ENCODE peak calls at places on chromosomes 6 and 20, in nine cellular contexts. C is epithelial cell of esophagus; L is activated B cell treated with CpG ODN at 0.5 μM for 24 hours; Z is LoVo; S is NCI-H69; F is activated CD4-positive, alpha-beta T cell treated with anti-CD3 and anti-CD28 coated beads, Interleukin-2, amount 50 U/mL, for 24 hours; M is CD8-positive, alpha-beta T cell; E is activated CD4-positive, CD25-positive, alpha-beta regulatory T cell treated with anti-CD3 and anti-CD28 coated beads, Interleukin-2, amount 50 U/mL, for 72 hours; Y is DND-41. P is an unnamed sample.

GRCh38 chr6:21861942-21862341 is 268.4 kb downstream of the SOX4 start:
- DNase-seq in Y (no peak), Z (no peak), C (no peak), M (no peak), E (no peak), S (no peak), F (no peak), L (no peak), P (no peak)

GRCh38 chr20:52454660-52455059 is 263.1 kb upstream of the ZFP64 start:
- DNase-seq in Y (no peak), C (no peak), E (no peak), Z (no peak), F (no peak), L (no peak), S (no peak), M (no peak), P (no peak)

GRCh38 chr6:26555505-26556262 is 17.5 kb downstream of the HMGN4 start:
- DNase-seq in E (no peak), Y (no peak), M (no peak), C (peak), L (no peak), Z (no peak), S (peak), F (no peak), P (no peak)

GRCh38 chr6:3389390-3390167 is 67.3 kb downstream of the SLC22A23 start:
- DNase-seq in S (no peak), Z (no peak), F (no peak), Y (no peak), E (no peak), M (no peak), C (peak), L (no peak), P (no peak)

GRCh38 chr6:157763129-157763893 is 59.7 kb upstream of the SNX9 start:
- DNase-seq in C (peak), Y (no peak), F (no peak), Z (peak), E (no peak), M (peak), L (no peak), S (peak), P (no peak)

GRCh38 chr20:33445881-33446615 is 2.5 kb upstream of the SNTA1 start:
- DNase-seq in Z (no peak), L (no peak), M (no peak), S (no peak), F (no peak), E (no peak), C (no peak), Y (no peak), P (no peak)

GRCh38 chr20:6055161-6055783 is 1.4 kb upstream of the LRRN4 start:
- DNase-seq in E (no peak), C (no peak), S (no peak), F (no peak), M (no peak), Z (no peak), L (no peak), Y (no peak), P (no peak)

GRCh38 chr6:116438590-116439448 is 22.4 kb upstream of the CALHM6 start:
- DNase-seq in Y (no peak), S (no peak), F (no peak), E (no peak), C (no peak), M (no peak), L (no peak), Z (no peak), P (no peak)

GRCh38 chr6:4105980-4106536 is 27.1 kb upstream of the FAM217A start:
- DNase-seq in F (no peak), M (no peak), L (no peak), Y (no peak), E (no peak), C (no peak), S (no peak), Z (no peak), P (no peak)

GRCh38 chr20:5008743-5009142 is 7.4 kb upstream of the SLC23A2 start:
- DNase-seq in L (no peak), M (no peak), S (no peak), Z (no peak), F (no peak), C (peak), E (no peak), Y (no peak), P (no peak)

GRCh38 chr6:170345662-170346061 is 39.1 kb downstream of the FAM120B start:
- DNase-seq in S (no peak), E (no peak), Y (no peak), Z (no peak), M (no peak), F (no peak), L (no peak), C (peak), P (no peak)

GRCh38 chr6:135780326-135780725 is 71.2 kb upstream of the PDE7B start:
- DNase-seq in E (no peak), F (no peak), Z (no peak), M (no peak), C (no peak), L (no peak), S (no peak), Y (no peak), P (no peak)

GRCh38 chr20:50540620-50541605 is 30.7 kb downstream of the PTPN1 start:
- DNase-seq in L (no peak), Y (no peak), C (peak), M (no peak), E (no peak), S (no peak), Z (peak), F (no peak), P (no peak)

GRCh38 chr6:29809249-29809648 is 18.4 kb upstream of the HLA-G start:
- DNase-seq in C (peak), E (no peak), F (no peak), Z (no peak), M (no peak), L (no peak), Y (no peak), S (no peak), P (no peak)

GRCh38 chr6:4130357-4130987 is 4.9 kb downstream of the ECI2 start:
- DNase-seq in L (no peak), C (no peak), Z (no peak), S (peak), M (no peak), Y (no peak), E (no peak), F (no peak), P (no peak)

GRCh38 chr20:48648482-48649051 is 179.2 kb downstream of the PREX1 start:
- DNase-seq in Z (peak), S (no peak), Y (no peak), M (no peak), E (no peak), C (peak), L (no peak), F (no peak), P (no peak)

GRCh38 chr20:22821081-22821480 is 214.0 kb upstream of the SSTR4 start:
- DNase-seq in E (no peak), M (no peak), Y (no peak), S (no peak), C (no peak), Z (no peak), F (no peak), L (no peak), P (no peak)

GRCh38 chr20:59340186-59340885 is 39.9 kb downstream of the EDN3 start:
- DNase-seq in C (no peak), Y (no peak), F (no peak), M (no peak), E (no peak), S (peak), L (no peak), Z (no peak), P (no peak)

GRCh38 chr6:160036790-160037206 is 67.9 kb downstream of the IGF2R start:
- DNase-seq in L (no peak), E (no peak), S (no peak), Z (no peak), F (no peak), Y (no peak), C (peak), M (no peak), P (no peak)

GRCh38 chr20:11867286-11867921 is 50.3 kb upstream of the BTBD3 start:
- DNase-seq in Y (no peak), F (no peak), E (no peak), M (no peak), L (no peak), Z (no peak), S (no peak), C (peak), P (no peak)

GRCh38 chr6:145206247-145206907 is 528.9 kb downstream of the EPM2A start:
- DNase-seq in S (peak), M (no peak), Z (no peak), Y (no peak), C (no peak), L (no peak), E (no peak), F (no peak), P (no peak)

GRCh38 chr20:53901064-53901463 is 169.3 kb downstream of the BCAS1 start:
- DNase-seq in L (no peak), S (no peak), Z (peak), E (no peak), Y (no peak), M (no peak), C (peak), F (no peak), P (no peak)

GRCh38 chr6:19731286-19731685 is 105.9 kb upstream of the ID4 start:
- DNase-seq in C (peak), F (no peak), M (no peak), Z (no peak), Y (no peak), S (no peak), E (no peak), L (no peak), P (no peak)

GRCh38 chr6:113015249-113015648 is 668.1 kb downstream of the RFPL4B start:
- DNase-seq in Z (no peak), F (no peak), Y (no peak), S (no peak), C (no peak), L (no peak), M (no peak), E (no peak), P (no peak)

GRCh38 chr6:32816746-32817204 is at the start of gene HLA-DOB:
- DNase-seq in Y (no peak), S (no peak), Z (peak), L (no peak), E (no peak), C (peak), F (no peak), M (no peak), P (no peak)

GRCh38 chr20:16583444-16583843 is 10.2 kb upstream of the KIF16B start:
- DNase-seq in Z (no peak), S (no peak), F (no peak), C (no peak), M (no peak), E (no peak), Y (no peak), L (no peak), P (no peak)

GRCh38 chr20:49508435-49509199 is 26.1 kb upstream of the KCNB1 start:
- DNase-seq in M (no peak), E (no peak), S (peak), F (no peak), L (no peak), C (peak), Y (peak), Z (peak), P (no peak)

GRCh38 chr6:31225735-31226134 is 46.2 kb downstream of the HLA-C start:
- DNase-seq in E (no peak), M (no peak), S (no peak), Z (no peak), L (no peak), Y (no peak), C (no peak), F (no peak), P (no peak)

GRCh38 chr6:166476634-166477215 is 94.0 kb upstream of the MPC1 start:
- DNase-seq in Z (no peak), S (no peak), E (peak), Y (no peak), C (no peak), L (no peak), F (no peak), M (no peak), P (no peak)

GRCh38 chr6:14665827-14666724 is 548.5 kb downstream of the CD83 start:
- DNase-seq in Z (no peak), F (no peak), C (peak), L (no peak), Y (no peak), M (no peak), S (no peak), E (peak), P (no peak)

GRCh38 chr6:77055711-77056110 is 407.6 kb downstream of the HTR1B start:
- DNase-seq in F (no peak), M (no peak), C (no peak), Z (no peak), Y (no peak), E (no peak), S (no peak), L (no peak), P (no peak)

GRCh38 chr6:21026576-21027273 is 492.5 kb downstream of the CDKAL1 start:
- DNase-seq in L (no peak), E (no peak), C (peak), S (no peak), Z (peak), Y (no peak), M (no peak), F (no peak), P (no peak)

GRCh38 chr6:169247991-169248390 is 5.7 kb downstream of the THBS2 start:
- DNase-seq in M (no peak), L (no peak), F (no peak), E (no peak), C (no peak), Z (no peak), S (no peak), Y (no peak), P (no peak)

GRCh38 chr20:63941282-63942060 is 14.7 kb downstream of the UCKL1 start:
- DNase-seq in Y (peak), L (no peak), E (no peak), F (no peak), M (peak), C (peak), Z (no peak), S (peak), P (no peak)

GRCh38 chr6:7258231-7258763 is 54.7 kb downstream of the SSR1 start:
- DNase-seq in M (no peak), C (no peak), E (no peak), S (no peak), Y (no peak), L (no peak), F (no peak), Z (no peak), P (no peak)

GRCh38 chr20:32501709-32502108 is 83.4 kb downstream of the NOL4L start:
- DNase-seq in M (no peak), F (no peak), Z (no peak), E (no peak), S (no peak), C (peak), Y (no peak), L (no peak), P (no peak)

GRCh38 chr6:149166324-149166723 is 151.2 kb upstream of the TAB2 start:
- DNase-seq in L (no peak), C (no peak), Z (no peak), Y (no peak), M (no peak), E (no peak), S (no peak), F (no peak), P (no peak)

GRCh38 chr20:37538003-37538402 is 10.3 kb upstream of the BLCAP start:
- DNase-seq in E (no peak), Z (no peak), M (no peak), C (peak), Y (no peak), L (no peak), F (no peak), S (no peak), P (no peak)

GRCh38 chr6:29984992-29985391 is 42.7 kb downstream of the HLA-A start:
- DNase-seq in E (no peak), L (no peak), Y (no peak), F (no peak), M (no peak), S (no peak), C (no peak), Z (no peak), P (no peak)